ENCODE peak calls at places on chromosomes 13 and 19, in seven cellular contexts. One of them, this sample, is unnamed.

GRCh38 chr13:111418101-111418500 is 97.7 kb downstream of the TEX29 start:
- DNase-seq in breast epithelium: no peak
- DNase-seq in activated CD4-positive, alpha-beta T cell treated with anti-CD3 and anti-CD28 coated beads for 24 hours: no peak
- DNase-seq in NCI-H1417: no peak
- DNase-seq in sciatic nerve: no peak
- DNase-seq in T-cell: no peak
- DNase-seq in GM18507: no peak
- DNase-seq in this sample: no peak

GRCh38 chr13:109785892-109786450 is 412 bp downstream of the IRS2 start:
- DNase-seq in breast epithelium: no peak
- DNase-seq in activated CD4-positive, alpha-beta T cell treated with anti-CD3 and anti-CD28 coated beads for 24 hours: no peak
- DNase-seq in NCI-H1417: no peak
- DNase-seq in sciatic nerve: no peak
- DNase-seq in T-cell: no peak
- DNase-seq in GM18507: no peak
- DNase-seq in this sample: no peak

GRCh38 chr19:18841400-18841799 is 9.6 kb downstream of the UPF1 start:
- DNase-seq in breast epithelium: no peak
- DNase-seq in activated CD4-positive, alpha-beta T cell treated with anti-CD3 and anti-CD28 coated beads for 24 hours: no peak
- DNase-seq in NCI-H1417: no peak
- DNase-seq in sciatic nerve: no peak
- DNase-seq in T-cell: no peak
- DNase-seq in GM18507: no peak
- DNase-seq in this sample: no peak

GRCh38 chr19:41324921-41325639 is 15.1 kb downstream of the CCDC97 start:
- DNase-seq in breast epithelium: no peak
- DNase-seq in activated CD4-positive, alpha-beta T cell treated with anti-CD3 and anti-CD28 coated beads for 24 hours: no peak
- DNase-seq in NCI-H1417: peak; percentile 50
- DNase-seq in sciatic nerve: peak; percentile 76
- DNase-seq in T-cell: no peak
- DNase-seq in GM18507: no peak
- DNase-seq in this sample: no peak

GRCh38 chr13:36601186-36601585 is 72.6 kb upstream of the SERTM1 start:
- DNase-seq in breast epithelium: no peak
- DNase-seq in activated CD4-positive, alpha-beta T cell treated with anti-CD3 and anti-CD28 coated beads for 24 hours: no peak
- DNase-seq in NCI-H1417: no peak
- DNase-seq in sciatic nerve: no peak
- DNase-seq in T-cell: no peak
- DNase-seq in GM18507: no peak
- DNase-seq in this sample: no peak

GRCh38 chr13:83819156-83819555 is 63.1 kb downstream of the SLITRK1 start:
- DNase-seq in breast epithelium: no peak
- DNase-seq in activated CD4-positive, alpha-beta T cell treated with anti-CD3 and anti-CD28 coated beads for 24 hours: no peak
- DNase-seq in NCI-H1417: no peak
- DNase-seq in sciatic nerve: no peak
- DNase-seq in T-cell: no peak
- DNase-seq in GM18507: no peak
- DNase-seq in this sample: no peak

GRCh38 chr19:56594446-56594782 is 688 bp upstream of the ZNF71 start:
- DNase-seq in breast epithelium: no peak
- DNase-seq in activated CD4-positive, alpha-beta T cell treated with anti-CD3 and anti-CD28 coated beads for 24 hours: no peak
- DNase-seq in NCI-H1417: no peak
- DNase-seq in sciatic nerve: no peak
- DNase-seq in T-cell: no peak
- DNase-seq in GM18507: no peak
- DNase-seq in this sample: no peak

GRCh38 chr19:35267818-35268545 is 780 bp upstream of the USF2 start:
- DNase-seq in breast epithelium: peak; percentile 69
- DNase-seq in activated CD4-positive, alpha-beta T cell treated with anti-CD3 and anti-CD28 coated beads for 24 hours: peak; percentile 57
- DNase-seq in NCI-H1417: peak; percentile 74
- DNase-seq in sciatic nerve: peak; percentile 88
- DNase-seq in T-cell: peak; percentile 57
- DNase-seq in GM18507: peak; percentile 92
- DNase-seq in this sample: peak; percentile 65

GRCh38 chr13:101785858-101786257 is 333.4 kb downstream of the ITGBL1 start:
- DNase-seq in breast epithelium: no peak
- DNase-seq in activated CD4-positive, alpha-beta T cell treated with anti-CD3 and anti-CD28 coated beads for 24 hours: no peak
- DNase-seq in NCI-H1417: peak; percentile 90
- DNase-seq in sciatic nerve: no peak
- DNase-seq in T-cell: no peak
- DNase-seq in GM18507: no peak
- DNase-seq in this sample: no peak

GRCh38 chr19:912181-913079 is 589 bp downstream of the R3HDM4 start:
- DNase-seq in breast epithelium: no peak
- DNase-seq in activated CD4-positive, alpha-beta T cell treated with anti-CD3 and anti-CD28 coated beads for 24 hours: no peak
- DNase-seq in NCI-H1417: peak; percentile 84
- DNase-seq in sciatic nerve: no peak
- DNase-seq in T-cell: peak; percentile 35
- DNase-seq in GM18507: no peak
- DNase-seq in this sample: no peak

GRCh38 chr13:44273991-44274810 is 99.4 kb upstream of the SERP2 start:
- DNase-seq in breast epithelium: no peak
- DNase-seq in activated CD4-positive, alpha-beta T cell treated with anti-CD3 and anti-CD28 coated beads for 24 hours: no peak
- DNase-seq in NCI-H1417: no peak
- DNase-seq in sciatic nerve: no peak
- DNase-seq in T-cell: no peak
- DNase-seq in GM18507: peak; percentile 7
- DNase-seq in this sample: no peak

GRCh38 chr19:39428309-39429112 is 7.2 kb downstream of the RPS16 start:
- DNase-seq in breast epithelium: no peak
- DNase-seq in activated CD4-positive, alpha-beta T cell treated with anti-CD3 and anti-CD28 coated beads for 24 hours: no peak
- DNase-seq in NCI-H1417: no peak
- DNase-seq in sciatic nerve: peak; percentile 86
- DNase-seq in T-cell: no peak
- DNase-seq in GM18507: no peak
- DNase-seq in this sample: no peak

GRCh38 chr19:49632576-49632975 is 7.4 kb downstream of the RRAS start:
- DNase-seq in breast epithelium: no peak
- DNase-seq in activated CD4-positive, alpha-beta T cell treated with anti-CD3 and anti-CD28 coated beads for 24 hours: no peak
- DNase-seq in NCI-H1417: no peak
- DNase-seq in sciatic nerve: no peak
- DNase-seq in T-cell: no peak
- DNase-seq in GM18507: no peak
- DNase-seq in this sample: no peak

GRCh38 chr13:37446503-37446902 is 152.1 kb downstream of the POSTN start:
- DNase-seq in breast epithelium: no peak
- DNase-seq in activated CD4-positive, alpha-beta T cell treated with anti-CD3 and anti-CD28 coated beads for 24 hours: no peak
- DNase-seq in NCI-H1417: no peak
- DNase-seq in sciatic nerve: no peak
- DNase-seq in T-cell: no peak
- DNase-seq in GM18507: no peak
- DNase-seq in this sample: no peak

GRCh38 chr19:52963229-52963760 is 614 bp upstream of the ZNF816 start:
- DNase-seq in breast epithelium: no peak
- DNase-seq in activated CD4-positive, alpha-beta T cell treated with anti-CD3 and anti-CD28 coated beads for 24 hours: no peak
- DNase-seq in NCI-H1417: peak; percentile 82
- DNase-seq in sciatic nerve: no peak
- DNase-seq in T-cell: no peak
- DNase-seq in GM18507: no peak
- DNase-seq in this sample: no peak

GRCh38 chr13:113058129-113058987 is 47.2 kb upstream of the F7 start:
- DNase-seq in breast epithelium: no peak
- DNase-seq in activated CD4-positive, alpha-beta T cell treated with anti-CD3 and anti-CD28 coated beads for 24 hours: no peak
- DNase-seq in NCI-H1417: no peak
- DNase-seq in sciatic nerve: no peak
- DNase-seq in T-cell: no peak
- DNase-seq in GM18507: no peak
- DNase-seq in this sample: no peak

GRCh38 chr19:16262618-16263017 is 62.0 kb upstream of the KLF2 start:
- DNase-seq in breast epithelium: no peak
- DNase-seq in activated CD4-positive, alpha-beta T cell treated with anti-CD3 and anti-CD28 coated beads for 24 hours: no peak
- DNase-seq in NCI-H1417: no peak
- DNase-seq in sciatic nerve: no peak
- DNase-seq in T-cell: no peak
- DNase-seq in GM18507: no peak
- DNase-seq in this sample: no peak

GRCh38 chr19:30664358-30665058 is 292.3 kb downstream of the ZNF536 start:
- DNase-seq in breast epithelium: no peak
- DNase-seq in activated CD4-positive, alpha-beta T cell treated with anti-CD3 and anti-CD28 coated beads for 24 hours: no peak
- DNase-seq in NCI-H1417: no peak
- DNase-seq in sciatic nerve: no peak
- DNase-seq in T-cell: no peak
- DNase-seq in GM18507: no peak
- DNase-seq in this sample: no peak

GRCh38 chr13:42991892-42992584 is at the start of gene EPSTI1:
- DNase-seq in breast epithelium: peak; percentile 53
- DNase-seq in activated CD4-positive, alpha-beta T cell treated with anti-CD3 and anti-CD28 coated beads for 24 hours: peak; percentile 55
- DNase-seq in NCI-H1417: no peak
- DNase-seq in sciatic nerve: peak; percentile 77
- DNase-seq in T-cell: peak; percentile 64
- DNase-seq in GM18507: peak; percentile 50
- DNase-seq in this sample: peak; percentile 55

GRCh38 chr19:36115453-36116343 is at the start of gene TBCB:
- DNase-seq in breast epithelium: peak; percentile 81
- DNase-seq in activated CD4-positive, alpha-beta T cell treated with anti-CD3 and anti-CD28 coated beads for 24 hours: peak; percentile 91
- DNase-seq in NCI-H1417: no peak
- DNase-seq in sciatic nerve: peak; percentile 92
- DNase-seq in T-cell: peak; percentile 85
- DNase-seq in GM18507: peak; percentile 73
- DNase-seq in this sample: peak; percentile 86

GRCh38 chr19:46297700-46298476 is 1.0 kb downstream of the HIF3A start:
- DNase-seq in breast epithelium: peak; percentile 69
- DNase-seq in activated CD4-positive, alpha-beta T cell treated with anti-CD3 and anti-CD28 coated beads for 24 hours: no peak
- DNase-seq in NCI-H1417: no peak
- DNase-seq in sciatic nerve: peak; percentile 75
- DNase-seq in T-cell: no peak
- DNase-seq in GM18507: no peak
- DNase-seq in this sample: no peak

GRCh38 chr13:43129021-43129420 is 105.6 kb downstream of the DNAJC15 start:
- DNase-seq in breast epithelium: no peak
- DNase-seq in activated CD4-positive, alpha-beta T cell treated with anti-CD3 and anti-CD28 coated beads for 24 hours: no peak
- DNase-seq in NCI-H1417: no peak
- DNase-seq in sciatic nerve: no peak
- DNase-seq in T-cell: no peak
- DNase-seq in GM18507: no peak
- DNase-seq in this sample: no peak

GRCh38 chr19:41945135-41945766 is 13.9 kb downstream of the RABAC1 start:
- DNase-seq in breast epithelium: no peak
- DNase-seq in activated CD4-positive, alpha-beta T cell treated with anti-CD3 and anti-CD28 coated beads for 24 hours: peak; percentile 76
- DNase-seq in NCI-H1417: no peak
- DNase-seq in sciatic nerve: no peak
- DNase-seq in T-cell: peak; percentile 59
- DNase-seq in GM18507: peak; percentile 80
- DNase-seq in this sample: peak; percentile 76

GRCh38 chr13:48233886-48234488 is 981 bp downstream of the ITM2B start:
- DNase-seq in breast epithelium: no peak
- DNase-seq in activated CD4-positive, alpha-beta T cell treated with anti-CD3 and anti-CD28 coated beads for 24 hours: no peak
- DNase-seq in NCI-H1417: no peak
- DNase-seq in sciatic nerve: no peak
- DNase-seq in T-cell: no peak
- DNase-seq in GM18507: no peak
- DNase-seq in this sample: no peak

GRCh38 chr13:77698211-77699058 is 948 bp downstream of the SLAIN1 start:
- DNase-seq in breast epithelium: no peak
- DNase-seq in activated CD4-positive, alpha-beta T cell treated with anti-CD3 and anti-CD28 coated beads for 24 hours: peak; percentile 19
- DNase-seq in NCI-H1417: peak; percentile 83
- DNase-seq in sciatic nerve: no peak
- DNase-seq in T-cell: peak; percentile 14
- DNase-seq in GM18507: no peak
- DNase-seq in this sample: peak; percentile 20

GRCh38 chr19:46951236-46951986 is 68.2 kb upstream of the NPAS1 start:
- DNase-seq in breast epithelium: no peak
- DNase-seq in activated CD4-positive, alpha-beta T cell treated with anti-CD3 and anti-CD28 coated beads for 24 hours: no peak
- DNase-seq in NCI-H1417: peak; percentile 9
- DNase-seq in sciatic nerve: no peak
- DNase-seq in T-cell: no peak
- DNase-seq in GM18507: no peak
- DNase-seq in this sample: no peak